ENCODE peak calls at places on chromosomes 13 and 19, in five cellular contexts. One of them, this sample, is unnamed.

GRCh38 chr19:35710784-35711723 is 6.7 kb downstream of the ZBTB32 start:
- DNase-seq in upper lobe of left lung: no peak
- DNase-seq in sigmoid colon: no peak
- DNase-seq in H1: no peak
- DNase-seq in stomach: no peak
- DNase-seq in this sample: no peak

GRCh38 chr19:56637976-56638555 is 4.9 kb upstream of the SMIM17 start:
- DNase-seq in upper lobe of left lung: peak; percentile 40
- DNase-seq in sigmoid colon: no peak
- DNase-seq in H1: peak; percentile 65
- DNase-seq in stomach: peak; percentile 28
- DNase-seq in this sample: no peak

GRCh38 chr19:2820112-2820702 is 539 bp downstream of the ZNF554 start:
- DNase-seq in upper lobe of left lung: no peak
- DNase-seq in sigmoid colon: no peak
- DNase-seq in H1: no peak
- DNase-seq in stomach: no peak
- DNase-seq in this sample: no peak

GRCh38 chr19:51002101-51002532 is 713 bp upstream of the KLK8 start:
- DNase-seq in upper lobe of left lung: no peak
- DNase-seq in sigmoid colon: peak; percentile 40
- DNase-seq in H1: no peak
- DNase-seq in stomach: no peak
- DNase-seq in this sample: no peak

GRCh38 chr13:45584816-45585215 is 30.7 kb downstream of the ERICH6B start:
- DNase-seq in upper lobe of left lung: no peak
- DNase-seq in sigmoid colon: no peak
- DNase-seq in H1: no peak
- DNase-seq in stomach: no peak
- DNase-seq in this sample: no peak

GRCh38 chr13:27783111-27783510 is 9.2 kb upstream of the GSX1 start:
- DNase-seq in upper lobe of left lung: no peak
- DNase-seq in sigmoid colon: no peak
- DNase-seq in H1: no peak
- DNase-seq in stomach: no peak
- DNase-seq in this sample: no peak

GRCh38 chr19:36152886-36153525 is 759 bp upstream of the COX7A1 start:
- DNase-seq in upper lobe of left lung: no peak
- DNase-seq in sigmoid colon: no peak
- DNase-seq in H1: no peak
- DNase-seq in stomach: no peak
- DNase-seq in this sample: no peak

GRCh38 chr19:22882797-22883196 is 50.7 kb downstream of the ZNF723 start:
- DNase-seq in upper lobe of left lung: no peak
- DNase-seq in sigmoid colon: no peak
- DNase-seq in H1: no peak
- DNase-seq in stomach: no peak
- DNase-seq in this sample: no peak

GRCh38 chr13:40190656-40191100 is 475.8 kb downstream of the FOXO1 start:
- DNase-seq in upper lobe of left lung: peak; percentile 52
- DNase-seq in sigmoid colon: peak; percentile 74
- DNase-seq in H1: no peak
- DNase-seq in stomach: peak; percentile 50
- DNase-seq in this sample: no peak

GRCh38 chr13:114338959-114339358 is 24.7 kb downstream of the CHAMP1 start:
- DNase-seq in upper lobe of left lung: no peak
- DNase-seq in sigmoid colon: no peak
- DNase-seq in H1: no peak
- DNase-seq in stomach: no peak
- DNase-seq in this sample: no peak

GRCh38 chr19:55486043-55486970 is 1.3 kb downstream of the NAT14 start:
- DNase-seq in upper lobe of left lung: peak; percentile 16
- DNase-seq in sigmoid colon: peak; percentile 82
- DNase-seq in H1: no peak
- DNase-seq in stomach: no peak
- DNase-seq in this sample: peak; percentile 66

GRCh38 chr19:6271721-6272410 is 7.9 kb downstream of the MLLT1 start:
- DNase-seq in upper lobe of left lung: peak; percentile 64
- DNase-seq in sigmoid colon: peak; percentile 97
- DNase-seq in H1: no peak
- DNase-seq in stomach: peak; percentile 68
- DNase-seq in this sample: peak; percentile 94

DNA sequence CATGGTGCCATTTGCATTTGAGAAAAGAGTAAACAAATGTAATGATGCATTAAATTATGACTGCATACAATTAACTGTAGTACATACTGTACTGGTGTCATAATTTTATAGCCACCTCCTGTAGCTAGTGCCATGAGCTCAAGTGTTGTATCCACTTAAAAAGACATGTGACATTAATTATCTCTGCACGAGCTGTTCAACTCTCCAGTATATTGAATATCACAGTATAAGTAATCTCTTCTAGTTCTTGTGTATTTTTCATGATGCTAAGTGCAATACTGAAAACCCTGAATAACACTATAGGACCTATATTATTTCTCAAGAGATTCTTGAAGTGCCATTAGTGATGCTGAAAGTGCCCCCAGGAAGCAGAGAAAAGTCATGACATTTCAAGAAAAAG is 387.3 kb downstream of the PCDH17 start:
- DNase-seq in upper lobe of left lung: no peak
- DNase-seq in sigmoid colon: no peak
- DNase-seq in H1: no peak
- DNase-seq in stomach: no peak
- DNase-seq in this sample: no peak
- TF ChIP-seq POLR2AphosphoS5 in upper lobe of left lung: no peak
- TF ChIP-seq POLR2AphosphoS5 in sigmoid colon: no peak
- TF ChIP-seq POLR2AphosphoS5 in H1: no peak
- TF ChIP-seq POLR2AphosphoS5 in stomach: no peak
- TF ChIP-seq POLR2AphosphoS5 in this sample: no peak

GRCh38 chr13:75691183-75691582 is 55.1 kb downstream of the LMO7 start:
- DNase-seq in upper lobe of left lung: no peak
- DNase-seq in sigmoid colon: no peak
- DNase-seq in H1: no peak
- DNase-seq in stomach: no peak
- DNase-seq in this sample: no peak
- TF ChIP-seq POLR2AphosphoS5 in upper lobe of left lung: peak; percentile 20
- TF ChIP-seq POLR2AphosphoS5 in sigmoid colon: no peak
- TF ChIP-seq POLR2AphosphoS5 in H1: no peak
- TF ChIP-seq POLR2AphosphoS5 in stomach: no peak
- TF ChIP-seq POLR2AphosphoS5 in this sample: no peak

GRCh38 chr19:1668339-1669123 is 16.1 kb upstream of the TCF3 start:
- DNase-seq in upper lobe of left lung: no peak
- DNase-seq in sigmoid colon: no peak
- DNase-seq in H1: no peak
- DNase-seq in stomach: no peak
- DNase-seq in this sample: no peak
- TF ChIP-seq POLR2AphosphoS5 in upper lobe of left lung: no peak
- TF ChIP-seq POLR2AphosphoS5 in sigmoid colon: no peak
- TF ChIP-seq POLR2AphosphoS5 in H1: no peak
- TF ChIP-seq POLR2AphosphoS5 in stomach: no peak
- TF ChIP-seq POLR2AphosphoS5 in this sample: no peak

GRCh38 chr19:40331052-40331451 is 17.1 kb downstream of the C19orf47 start:
- DNase-seq in upper lobe of left lung: peak; percentile 86
- DNase-seq in sigmoid colon: no peak
- DNase-seq in H1: no peak
- DNase-seq in stomach: no peak
- DNase-seq in this sample: no peak
- TF ChIP-seq POLR2AphosphoS5 in upper lobe of left lung: peak; percentile 12
- TF ChIP-seq POLR2AphosphoS5 in sigmoid colon: no peak
- TF ChIP-seq POLR2AphosphoS5 in H1: no peak
- TF ChIP-seq POLR2AphosphoS5 in stomach: no peak
- TF ChIP-seq POLR2AphosphoS5 in this sample: no peak

GRCh38 chr19:38253788-38254187 is 2.4 kb downstream of the PPP1R14A start:
- DNase-seq in upper lobe of left lung: no peak
- DNase-seq in sigmoid colon: no peak
- DNase-seq in H1: no peak
- DNase-seq in stomach: no peak
- DNase-seq in this sample: no peak

GRCh38 chr19:38252385-38252784 is 3.8 kb downstream of the PPP1R14A start:
- DNase-seq in upper lobe of left lung: no peak
- DNase-seq in sigmoid colon: no peak
- DNase-seq in H1: no peak
- DNase-seq in stomach: no peak
- DNase-seq in this sample: no peak

GRCh38 chr19:38250821-38251563 is 5.2 kb downstream of the PPP1R14A start:
- DNase-seq in upper lobe of left lung: peak; percentile 45
- DNase-seq in sigmoid colon: peak; percentile 89
- DNase-seq in H1: no peak
- DNase-seq in stomach: peak; percentile 60
- DNase-seq in this sample: no peak

GRCh38 chr19:38251564-38252051 is 4.6 kb downstream of the PPP1R14A start:
- DNase-seq in upper lobe of left lung: no peak
- DNase-seq in sigmoid colon: peak; percentile 83
- DNase-seq in H1: no peak
- DNase-seq in stomach: no peak
- DNase-seq in this sample: no peak

DNA sequence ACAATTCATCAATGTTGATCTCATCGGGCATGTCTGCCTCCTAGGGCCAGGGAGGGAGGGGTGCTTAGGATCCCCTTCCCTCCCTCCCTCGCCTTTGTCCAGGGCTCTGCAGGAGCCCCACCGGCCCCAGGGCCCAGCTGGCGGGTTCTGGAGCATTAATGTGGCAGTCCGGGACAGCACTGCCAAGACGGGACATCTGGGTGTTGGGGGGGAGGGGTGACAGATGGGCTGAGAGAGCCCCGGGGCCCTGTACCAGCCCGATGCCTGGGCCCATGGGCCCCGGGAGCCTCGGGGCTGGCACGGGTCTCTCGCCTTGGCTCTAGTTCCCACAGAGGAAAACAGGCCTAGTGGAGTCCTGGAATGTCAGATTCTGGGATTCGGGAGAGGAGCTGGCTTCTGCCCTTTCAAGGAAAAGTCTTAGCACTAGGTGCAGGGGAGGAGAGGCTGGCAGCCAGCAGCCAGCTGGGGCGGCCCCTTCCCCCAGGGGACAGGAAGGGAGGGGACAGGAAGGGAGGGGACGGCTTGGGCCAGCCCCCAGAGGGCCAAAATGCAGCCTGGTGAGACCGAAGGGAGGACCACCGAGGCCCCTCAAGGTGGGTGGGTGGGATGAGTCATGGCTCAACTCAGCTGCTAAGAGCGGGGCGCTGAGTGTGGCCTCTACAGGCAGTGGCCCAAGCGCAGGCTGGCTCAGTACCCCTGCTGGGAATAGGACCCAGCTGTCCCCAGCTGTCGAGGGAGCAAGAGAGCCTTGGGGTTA is 3.1 kb downstream of the PPP1R14A start:
- DNase-seq in upper lobe of left lung: no peak
- DNase-seq in sigmoid colon: peak; percentile 75
- DNase-seq in H1: no peak
- DNase-seq in stomach: peak; percentile 42
- DNase-seq in this sample: no peak
- TF ChIP-seq POLR2AphosphoS5 in upper lobe of left lung: peak; percentile 46
- TF ChIP-seq POLR2AphosphoS5 in sigmoid colon: peak; percentile 39
- TF ChIP-seq POLR2AphosphoS5 in H1: no peak
- TF ChIP-seq POLR2AphosphoS5 in stomach: peak; percentile 43
- TF ChIP-seq POLR2AphosphoS5 in this sample: no peak

DNA sequence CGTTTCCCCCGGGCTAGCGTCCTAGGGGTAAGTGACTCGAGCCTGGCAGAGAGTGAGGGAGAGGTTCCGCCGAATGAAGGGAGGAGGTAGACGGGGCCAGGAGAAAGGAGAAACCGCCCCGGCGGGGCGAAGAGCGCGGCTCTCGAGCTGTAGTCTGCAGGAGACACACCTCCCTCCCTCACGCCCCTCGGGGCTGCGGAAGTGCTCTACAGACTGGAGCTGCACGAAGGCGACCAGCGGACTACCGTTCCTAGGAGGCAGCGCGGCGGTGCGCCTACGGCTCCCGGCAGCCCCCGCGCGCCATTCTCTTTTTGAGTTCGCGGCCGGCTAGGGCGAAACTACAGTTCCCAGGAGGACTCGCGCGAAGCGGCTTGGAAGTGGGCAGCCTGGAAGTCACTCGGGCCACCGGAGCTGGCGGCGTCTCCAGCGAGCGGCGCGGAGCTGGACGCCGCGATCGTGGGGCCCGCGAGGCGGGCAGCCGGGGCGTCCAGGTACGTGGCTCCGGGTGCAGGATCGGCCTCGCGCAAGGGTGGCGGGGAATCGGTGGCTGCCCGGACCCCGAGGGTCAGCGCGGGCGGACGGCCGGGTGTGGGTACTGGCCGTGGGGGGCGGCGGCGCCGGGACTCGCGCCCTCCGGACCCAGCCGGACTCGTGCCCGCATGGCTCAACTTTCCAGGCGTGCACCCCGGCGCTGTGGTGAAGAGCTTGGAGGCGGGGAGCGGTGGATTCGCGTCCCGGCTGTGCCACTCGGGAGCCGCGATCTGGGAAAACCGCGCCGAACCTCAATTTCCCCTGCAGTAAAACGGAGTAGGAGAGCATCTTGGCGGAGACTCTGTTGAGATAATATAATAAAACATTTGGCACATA is at the start of gene SIPA1L3:
- DNase-seq in upper lobe of left lung: peak; percentile 98
- DNase-seq in sigmoid colon: peak; percentile 95
- DNase-seq in H1: peak; percentile 91
- DNase-seq in stomach: peak; percentile 97
- DNase-seq in this sample: peak; percentile 97
- TF ChIP-seq POLR2AphosphoS5 in upper lobe of left lung: peak; percentile 77
- TF ChIP-seq POLR2AphosphoS5 in sigmoid colon: no peak
- TF ChIP-seq POLR2AphosphoS5 in H1: no peak
- TF ChIP-seq POLR2AphosphoS5 in stomach: peak; percentile 93
- TF ChIP-seq POLR2AphosphoS5 in this sample: no peak

GRCh38 chr13:96696501-96696900 is 297.8 kb downstream of the OXGR1 start:
- DNase-seq in upper lobe of left lung: no peak
- DNase-seq in sigmoid colon: no peak
- DNase-seq in H1: no peak
- DNase-seq in stomach: no peak
- DNase-seq in this sample: no peak

GRCh38 chr13:96700657-96701056 is 293.6 kb downstream of the OXGR1 start:
- DNase-seq in upper lobe of left lung: no peak
- DNase-seq in sigmoid colon: no peak
- DNase-seq in H1: no peak
- DNase-seq in stomach: no peak
- DNase-seq in this sample: no peak
- TF ChIP-seq POLR2AphosphoS5 in upper lobe of left lung: no peak
- TF ChIP-seq POLR2AphosphoS5 in sigmoid colon: no peak
- TF ChIP-seq POLR2AphosphoS5 in H1: no peak
- TF ChIP-seq POLR2AphosphoS5 in stomach: no peak
- TF ChIP-seq POLR2AphosphoS5 in this sample: no peak